ENCODE peak calls at places on chromosomes 3 and 15, in five cellular contexts. One of them, this sample, is unnamed.

GRCh38 chr3:127984241-127984975 is 67.8 kb upstream of the SEC61A1 start:
- DNase-seq in HCT116: no peak
- DNase-seq in GM23338: no peak
- DNase-seq in GM12878: no peak
- DNase-seq in A549: no peak
- DNase-seq in this sample: no peak

GRCh38 chr3:12796171-12797123 is at the start of gene CAND2:
- DNase-seq in HCT116: no peak
- DNase-seq in GM23338: peak; percentile 75
- DNase-seq in GM12878: no peak
- DNase-seq in A549: no peak
- DNase-seq in this sample: no peak

GRCh38 chr3:57335273-57335938 is 42.9 kb upstream of the ASB14 start:
- DNase-seq in HCT116: peak; percentile 2
- DNase-seq in GM23338: no peak
- DNase-seq in GM12878: no peak
- DNase-seq in A549: no peak
- DNase-seq in this sample: no peak

GRCh38 chr3:72441284-72441994 is 406.8 kb downstream of the SHQ1 start:
- DNase-seq in HCT116: no peak
- DNase-seq in GM23338: no peak
- DNase-seq in GM12878: no peak
- DNase-seq in A549: no peak
- DNase-seq in this sample: no peak

GRCh38 chr3:127738192-127738840 is 65.6 kb downstream of the ABTB1 start:
- DNase-seq in HCT116: no peak
- DNase-seq in GM23338: no peak
- DNase-seq in GM12878: no peak
- DNase-seq in A549: peak; percentile 21
- DNase-seq in this sample: no peak

GRCh38 chr3:55813268-55814097 is 326.4 kb upstream of the WNT5A start:
- DNase-seq in HCT116: no peak
- DNase-seq in GM23338: no peak
- DNase-seq in GM12878: no peak
- DNase-seq in A549: no peak
- DNase-seq in this sample: no peak

GRCh38 chr15:101244889-101245668 is 6.8 kb downstream of the CHSY1 start:
- DNase-seq in HCT116: no peak
- DNase-seq in GM23338: no peak
- DNase-seq in GM12878: no peak
- DNase-seq in A549: no peak
- DNase-seq in this sample: no peak

GRCh38 chr3:127815641-127816605 is 6.4 kb downstream of the MGLL start:
- DNase-seq in HCT116: no peak
- DNase-seq in GM23338: no peak
- DNase-seq in GM12878: no peak
- DNase-seq in A549: no peak
- DNase-seq in this sample: no peak

GRCh38 chr3:40229411-40229810 is 80.1 kb upstream of the EIF1B start:
- DNase-seq in HCT116: no peak
- DNase-seq in GM23338: no peak
- DNase-seq in GM12878: peak; percentile 9
- DNase-seq in A549: no peak
- DNase-seq in this sample: peak; percentile 65

GRCh38 chr3:36372534-36372935 is 7.8 kb upstream of the STAC start:
- DNase-seq in HCT116: no peak
- DNase-seq in GM23338: no peak
- DNase-seq in GM12878: no peak
- DNase-seq in A549: no peak
- DNase-seq in this sample: no peak

GRCh38 chr3:131114201-131114600 is 87.5 kb downstream of the NEK11 start:
- DNase-seq in HCT116: no peak
- DNase-seq in GM23338: no peak
- DNase-seq in GM12878: no peak
- DNase-seq in A549: no peak
- DNase-seq in this sample: no peak

GRCh38 chr15:75052972-75053747 is 29.8 kb downstream of the PPCDC start:
- DNase-seq in HCT116: no peak
- DNase-seq in GM23338: no peak
- DNase-seq in GM12878: no peak
- DNase-seq in A549: no peak
- DNase-seq in this sample: no peak

GRCh38 chr15:39156166-39156565 is 424.7 kb upstream of the THBS1 start:
- DNase-seq in HCT116: no peak
- DNase-seq in GM23338: no peak
- DNase-seq in GM12878: no peak
- DNase-seq in A549: no peak
- DNase-seq in this sample: no peak

GRCh38 chr3:138114988-138115971 is at the start of gene DZIP1L:
- DNase-seq in HCT116: peak; percentile 35
- DNase-seq in GM23338: peak; percentile 94
- DNase-seq in GM12878: no peak
- DNase-seq in A549: peak; percentile 41
- DNase-seq in this sample: peak; percentile 30

GRCh38 chr3:146865175-146865755 is 260.1 kb upstream of the PLSCR5 start:
- DNase-seq in HCT116: no peak
- DNase-seq in GM23338: peak; percentile 4
- DNase-seq in GM12878: no peak
- DNase-seq in A549: no peak
- DNase-seq in this sample: no peak

GRCh38 chr3:134481166-134481565 is 4.6 kb downstream of the ANAPC13 start:
- DNase-seq in HCT116: no peak
- DNase-seq in GM23338: no peak
- DNase-seq in GM12878: no peak
- DNase-seq in A549: no peak
- DNase-seq in this sample: no peak

GRCh38 chr15:94174399-94174802 is 57.0 kb upstream of the MCTP2 start:
- DNase-seq in HCT116: no peak
- DNase-seq in GM23338: no peak
- DNase-seq in GM12878: peak; percentile 30
- DNase-seq in A549: no peak
- DNase-seq in this sample: peak; percentile 77

GRCh38 chr15:62403164-62403809 is 238.2 kb upstream of the C2CD4B start:
- DNase-seq in HCT116: no peak
- DNase-seq in GM23338: peak; percentile 18
- DNase-seq in GM12878: no peak
- DNase-seq in A549: no peak
- DNase-seq in this sample: no peak

GRCh38 chr3:101591071-101591470 is 17.1 kb downstream of the PCNP start:
- DNase-seq in HCT116: no peak
- DNase-seq in GM23338: no peak
- DNase-seq in GM12878: no peak
- DNase-seq in A549: no peak
- DNase-seq in this sample: no peak

GRCh38 chr15:98646546-98647025 is 1.8 kb upstream of the IGF1R start:
- DNase-seq in HCT116: no peak
- DNase-seq in GM23338: no peak
- DNase-seq in GM12878: no peak
- DNase-seq in A549: no peak
- DNase-seq in this sample: no peak

GRCh38 chr15:98648654-98649537 is 557 bp downstream of the IGF1R start:
- DNase-seq in HCT116: no peak
- DNase-seq in GM23338: peak; percentile 69
- DNase-seq in GM12878: no peak
- DNase-seq in A549: no peak
- DNase-seq in this sample: no peak

GRCh38 chr15:98647774-98648653 is at the start of gene IGF1R:
- DNase-seq in HCT116: peak; percentile 73
- DNase-seq in GM23338: peak; percentile 90
- DNase-seq in GM12878: no peak
- DNase-seq in A549: peak; percentile 79
- DNase-seq in this sample: peak; percentile 73

GRCh38 chr15:98647026-98647773 is 1.1 kb upstream of the IGF1R start:
- DNase-seq in HCT116: peak; percentile 22
- DNase-seq in GM23338: peak; percentile 90
- DNase-seq in GM12878: no peak
- DNase-seq in A549: peak; percentile 83
- DNase-seq in this sample: peak; percentile 61

DNA sequence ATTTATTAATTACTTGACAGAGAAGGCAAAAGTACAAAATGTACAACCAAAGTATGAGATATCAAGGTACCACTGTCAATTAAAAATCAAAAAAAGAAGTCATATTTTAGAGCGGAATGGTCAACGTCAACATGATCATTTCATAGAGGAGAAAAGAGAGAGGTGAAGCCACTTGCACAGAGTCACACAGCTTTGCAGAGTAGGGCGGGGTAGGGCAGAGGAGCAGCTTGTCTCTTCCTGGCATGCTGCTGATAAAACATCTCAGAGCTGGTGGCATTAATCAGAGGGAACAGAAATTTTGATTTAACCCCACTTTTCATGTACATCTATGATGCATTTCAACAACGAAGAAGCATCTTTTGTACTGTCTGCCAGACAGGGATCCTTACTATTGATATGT is 5.2 kb upstream of the IGF1R start:
- DNase-seq in HCT116: no peak
- DNase-seq in GM23338: no peak
- DNase-seq in GM12878: no peak
- DNase-seq in A549: no peak
- DNase-seq in this sample: no peak
- H3K4me3 ChIP-seq in HCT116: no peak overlapping the region
- H3K4me3 ChIP-seq in GM23338: no peak overlapping the region
- H3K4me3 ChIP-seq in GM12878: no peak overlapping the region
- H3K4me3 ChIP-seq in A549: no peak overlapping the region
- H3K4me3 ChIP-seq in this sample: no peak overlapping the region

GRCh38 chr15:71002321-71002720 is 109.7 kb downstream of the LRRC49 start:
- DNase-seq in HCT116: no peak
- DNase-seq in GM23338: no peak
- DNase-seq in GM12878: no peak
- DNase-seq in A549: no peak
- DNase-seq in this sample: no peak
- TF ChIP-seq REST in HCT116: no peak
- TF ChIP-seq REST in GM23338: no peak
- TF ChIP-seq REST in GM12878: no peak
- TF ChIP-seq REST in A549: no peak
- TF ChIP-seq REST in this sample: no peak

GRCh38 chr3:192409838-192410683 is 317.3 kb downstream of the FGF12 start:
- DNase-seq in HCT116: no peak
- DNase-seq in GM23338: peak; percentile 72
- DNase-seq in GM12878: no peak
- DNase-seq in A549: peak; percentile 54
- DNase-seq in this sample: no peak
- H3K4me3 ChIP-seq in HCT116: no peak overlapping the region
- H3K4me3 ChIP-seq in GM23338: peak overlapping the region; percentile 86
- H3K4me3 ChIP-seq in GM12878: no peak overlapping the region
- H3K4me3 ChIP-seq in A549: peak overlapping the region; percentile 70
- H3K4me3 ChIP-seq in this sample: no peak overlapping the region

DNA sequence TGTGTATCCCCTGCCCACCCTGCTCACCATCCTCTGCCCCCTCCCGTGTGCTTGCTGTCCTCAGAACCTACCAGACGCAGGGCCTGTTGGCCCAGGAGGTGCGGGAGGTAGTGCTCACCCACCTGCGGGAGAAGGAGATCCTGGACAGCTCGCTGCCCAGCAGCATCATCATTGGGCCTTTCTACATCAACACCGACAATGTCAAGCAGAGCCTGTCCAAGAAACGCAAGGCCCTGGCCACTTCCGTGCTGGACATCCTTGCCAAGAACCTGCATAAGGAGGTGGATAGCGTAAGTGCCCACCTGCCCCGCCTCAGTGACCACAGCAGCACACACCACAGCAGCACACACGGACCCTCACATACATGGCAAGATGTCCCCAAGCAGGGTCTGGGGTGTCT is 33.0 kb downstream of the DNAH1 start:
- DNase-seq in HCT116: no peak
- DNase-seq in GM23338: no peak
- DNase-seq in GM12878: no peak
- DNase-seq in A549: no peak
- DNase-seq in this sample: no peak
- TF ChIP-seq REST in HCT116: no peak
- TF ChIP-seq REST in GM23338: no peak
- TF ChIP-seq REST in GM12878: no peak
- TF ChIP-seq REST in A549: no peak
- TF ChIP-seq REST in this sample: no peak

DNA sequence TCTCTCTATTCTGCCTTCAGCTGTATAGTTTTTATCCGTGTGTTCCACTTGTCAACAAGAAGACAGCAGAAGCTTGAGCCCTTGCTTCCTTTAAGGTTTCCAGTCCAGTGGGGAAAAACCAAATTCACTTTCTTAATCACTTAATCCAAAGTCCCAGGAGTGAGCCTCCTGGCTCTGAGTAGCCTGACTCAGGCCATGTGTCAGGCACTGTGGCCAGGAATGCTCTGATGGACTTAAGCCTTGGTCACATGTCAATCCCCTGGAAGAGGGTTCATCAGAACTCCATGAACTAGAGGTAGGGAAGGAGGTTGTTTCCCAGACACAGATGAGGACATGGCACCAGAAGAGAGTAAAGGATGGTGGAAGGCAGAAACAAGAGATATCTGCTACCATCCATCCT is 8.8 kb downstream of the VIPR1 start:
- DNase-seq in HCT116: no peak
- DNase-seq in GM23338: no peak
- DNase-seq in GM12878: no peak
- DNase-seq in A549: no peak
- DNase-seq in this sample: no peak
- H3K4me3 ChIP-seq in HCT116: no peak overlapping the region
- H3K4me3 ChIP-seq in GM23338: no peak overlapping the region
- H3K4me3 ChIP-seq in GM12878: no peak overlapping the region
- H3K4me3 ChIP-seq in A549: no peak overlapping the region
- H3K4me3 ChIP-seq in this sample: no peak overlapping the region

GRCh38 chr3:179973931-179974361 is 62.8 kb downstream of the PEX5L start:
- DNase-seq in HCT116: no peak
- DNase-seq in GM23338: peak; percentile 29
- DNase-seq in GM12878: no peak
- DNase-seq in A549: no peak
- DNase-seq in this sample: no peak
- TF ChIP-seq REST in HCT116: no peak
- TF ChIP-seq REST in GM23338: no peak
- TF ChIP-seq REST in GM12878: no peak
- TF ChIP-seq REST in A549: no peak
- TF ChIP-seq REST in this sample: no peak

DNA sequence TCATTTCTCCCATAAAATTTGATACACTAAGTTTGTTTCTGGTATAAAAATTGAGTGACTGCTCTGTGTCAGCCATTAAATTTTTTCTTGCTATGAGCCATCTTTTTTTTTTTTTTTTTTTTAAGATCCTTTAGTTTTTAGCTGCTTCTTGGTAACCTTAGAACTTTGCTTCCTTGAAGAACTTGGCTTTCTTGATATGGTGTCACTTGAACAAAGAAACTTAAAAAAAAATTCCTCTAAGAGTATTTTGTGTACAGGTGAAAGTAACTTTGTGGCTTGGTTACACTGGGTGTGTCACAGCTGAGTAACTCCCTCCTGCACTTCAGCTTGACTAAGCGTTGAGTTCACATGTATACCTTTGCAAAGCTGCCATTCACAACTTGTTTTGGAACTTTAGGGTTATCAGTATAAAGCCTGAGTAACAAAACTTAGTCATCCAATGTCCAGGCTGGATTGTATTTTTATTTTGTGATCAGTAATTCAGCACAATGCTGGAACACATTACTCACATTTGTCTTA is 6.5 kb downstream of the CHD2 start:
- DNase-seq in HCT116: peak; percentile 73
- DNase-seq in GM23338: no peak
- DNase-seq in GM12878: no peak
- DNase-seq in A549: no peak
- DNase-seq in this sample: no peak
- H3K4me3 ChIP-seq in HCT116: peak overlapping the region; percentile 68
- H3K4me3 ChIP-seq in GM23338: no peak overlapping the region
- H3K4me3 ChIP-seq in GM12878: peak overlapping the region; percentile 40
- H3K4me3 ChIP-seq in A549: peak overlapping the region; percentile 56
- H3K4me3 ChIP-seq in this sample: no peak overlapping the region